ENCODE peak calls at places on chromosomes 7 and 10, in six cellular contexts. One of them, this sample, is unnamed.

GRCh38 chr7:106659369-106659962 is 1.5 kb downstream of the CCDC71L start:
- DNase-seq in small intestine: no peak
- DNase-seq in mesenchymal stem cell: no peak
- DNase-seq in NCI-H2171 treated with DMSO at 0.1 percent for 48 hours: no peak
- DNase-seq in HS-27A: no peak
- DNase-seq in activated CD8-positive, alpha-beta memory T cell treated with anti-CD3 and anti-CD28 coated beads for 48 hours: no peak
- DNase-seq in this sample: no peak

GRCh38 chr10:63068246-63068645 is 64.9 kb upstream of the NRBF2 start:
- DNase-seq in small intestine: no peak
- DNase-seq in NCI-H2171 treated with DMSO at 0.1 percent for 48 hours: no peak
- DNase-seq in HS-27A: no peak
- DNase-seq in activated CD8-positive, alpha-beta memory T cell treated with anti-CD3 and anti-CD28 coated beads for 48 hours: no peak
- DNase-seq in mesenchymal stem cell: no peak
- DNase-seq in this sample: no peak

GRCh38 chr7:121278120-121279021 is 50.4 kb upstream of the WNT16 start:
- DNase-seq in activated CD8-positive, alpha-beta memory T cell treated with anti-CD3 and anti-CD28 coated beads for 48 hours: no peak
- DNase-seq in mesenchymal stem cell: peak
- DNase-seq in NCI-H2171 treated with DMSO at 0.1 percent for 48 hours: no peak
- DNase-seq in HS-27A: no peak
- DNase-seq in small intestine: no peak
- DNase-seq in this sample: no peak

GRCh38 chr7:22173884-22174573 is 182.9 kb downstream of the RAPGEF5 start:
- DNase-seq in NCI-H2171 treated with DMSO at 0.1 percent for 48 hours: no peak
- DNase-seq in small intestine: peak
- DNase-seq in HS-27A: no peak
- DNase-seq in activated CD8-positive, alpha-beta memory T cell treated with anti-CD3 and anti-CD28 coated beads for 48 hours: no peak
- DNase-seq in mesenchymal stem cell: no peak
- DNase-seq in this sample: no peak

GRCh38 chr7:27031289-27032172 is 64.3 kb downstream of the HOXA1 start:
- DNase-seq in NCI-H2171 treated with DMSO at 0.1 percent for 48 hours: no peak
- DNase-seq in HS-27A: peak
- DNase-seq in small intestine: peak
- DNase-seq in mesenchymal stem cell: peak
- DNase-seq in activated CD8-positive, alpha-beta memory T cell treated with anti-CD3 and anti-CD28 coated beads for 48 hours: no peak
- DNase-seq in this sample: no peak

GRCh38 chr7:150992833-150993302 is 2.1 kb downstream of the NOS3 start:
- DNase-seq in small intestine: no peak
- DNase-seq in activated CD8-positive, alpha-beta memory T cell treated with anti-CD3 and anti-CD28 coated beads for 48 hours: no peak
- DNase-seq in NCI-H2171 treated with DMSO at 0.1 percent for 48 hours: peak
- DNase-seq in mesenchymal stem cell: peak
- DNase-seq in HS-27A: no peak
- DNase-seq in this sample: no peak

GRCh38 chr7:30618961-30619360 is 24.3 kb downstream of the GARS1 start:
- DNase-seq in NCI-H2171 treated with DMSO at 0.1 percent for 48 hours: no peak
- DNase-seq in mesenchymal stem cell: no peak
- DNase-seq in HS-27A: no peak
- DNase-seq in small intestine: no peak
- DNase-seq in activated CD8-positive, alpha-beta memory T cell treated with anti-CD3 and anti-CD28 coated beads for 48 hours: no peak
- DNase-seq in this sample: no peak

GRCh38 chr7:72336887-72337821 is 75.0 kb downstream of the CALN1 start:
- DNase-seq in HS-27A: no peak
- DNase-seq in mesenchymal stem cell: no peak
- DNase-seq in activated CD8-positive, alpha-beta memory T cell treated with anti-CD3 and anti-CD28 coated beads for 48 hours: no peak
- DNase-seq in NCI-H2171 treated with DMSO at 0.1 percent for 48 hours: peak
- DNase-seq in small intestine: no peak
- DNase-seq in this sample: no peak

GRCh38 chr10:73246322-73246782 is 703 bp downstream of the DNAJC9 start:
- DNase-seq in HS-27A: no peak
- DNase-seq in NCI-H2171 treated with DMSO at 0.1 percent for 48 hours: no peak
- DNase-seq in activated CD8-positive, alpha-beta memory T cell treated with anti-CD3 and anti-CD28 coated beads for 48 hours: no peak
- DNase-seq in mesenchymal stem cell: no peak
- DNase-seq in small intestine: no peak
- DNase-seq in this sample: no peak

GRCh38 chr10:116292493-116292892 is 19.5 kb upstream of the GFRA1 start:
- DNase-seq in activated CD8-positive, alpha-beta memory T cell treated with anti-CD3 and anti-CD28 coated beads for 48 hours: no peak
- DNase-seq in mesenchymal stem cell: no peak
- DNase-seq in HS-27A: no peak
- DNase-seq in NCI-H2171 treated with DMSO at 0.1 percent for 48 hours: no peak
- DNase-seq in small intestine: no peak
- DNase-seq in this sample: no peak

GRCh38 chr7:143296686-143297085 is 8.5 kb downstream of the CASP2 start:
- DNase-seq in NCI-H2171 treated with DMSO at 0.1 percent for 48 hours: no peak
- DNase-seq in small intestine: no peak
- DNase-seq in mesenchymal stem cell: no peak
- DNase-seq in activated CD8-positive, alpha-beta memory T cell treated with anti-CD3 and anti-CD28 coated beads for 48 hours: no peak
- DNase-seq in HS-27A: no peak
- DNase-seq in this sample: no peak

GRCh38 chr7:16670021-16670420 is 24.0 kb downstream of the BZW2 start:
- DNase-seq in HS-27A: no peak
- DNase-seq in small intestine: no peak
- DNase-seq in NCI-H2171 treated with DMSO at 0.1 percent for 48 hours: no peak
- DNase-seq in activated CD8-positive, alpha-beta memory T cell treated with anti-CD3 and anti-CD28 coated beads for 48 hours: no peak
- DNase-seq in mesenchymal stem cell: peak
- DNase-seq in this sample: no peak

GRCh38 chr7:157576415-157576814 is 239.6 kb downstream of the DNAJB6 start:
- DNase-seq in HS-27A: no peak
- DNase-seq in small intestine: peak
- DNase-seq in mesenchymal stem cell: no peak
- DNase-seq in NCI-H2171 treated with DMSO at 0.1 percent for 48 hours: no peak
- DNase-seq in activated CD8-positive, alpha-beta memory T cell treated with anti-CD3 and anti-CD28 coated beads for 48 hours: no peak
- DNase-seq in this sample: no peak

GRCh38 chr7:6423942-6424701 is 23.6 kb downstream of the DAGLB start:
- DNase-seq in small intestine: no peak
- DNase-seq in mesenchymal stem cell: no peak
- DNase-seq in HS-27A: no peak
- DNase-seq in activated CD8-positive, alpha-beta memory T cell treated with anti-CD3 and anti-CD28 coated beads for 48 hours: no peak
- DNase-seq in NCI-H2171 treated with DMSO at 0.1 percent for 48 hours: no peak
- DNase-seq in this sample: no peak